ENCODE peak calls at places on chromosomes 6 and 20, in eight cellular contexts. One of them, this sample, is unnamed.

GRCh38 chr6:26172496-26172958 is 85.3 kb downstream of the HFE start:
- DNase-seq in suprapubic skin: no peak
- DNase-seq in uterus: no peak
- DNase-seq in ovary: no peak
- DNase-seq in A549: no peak
- DNase-seq in adrenal gland: peak; percentile 50
- DNase-seq in GM12878: no peak
- DNase-seq in IMR-90: peak; percentile 46
- DNase-seq in this sample: no peak

GRCh38 chr6:103017878-103018277 is 1624.4 kb downstream of the GRIK2 start:
- DNase-seq in suprapubic skin: no peak
- DNase-seq in uterus: no peak
- DNase-seq in ovary: no peak
- DNase-seq in A549: no peak
- DNase-seq in adrenal gland: no peak
- DNase-seq in GM12878: no peak
- DNase-seq in IMR-90: no peak
- DNase-seq in this sample: no peak

GRCh38 chr20:37882961-37883712 is 19.8 kb upstream of the VSTM2L start:
- DNase-seq in suprapubic skin: no peak
- DNase-seq in uterus: no peak
- DNase-seq in ovary: no peak
- DNase-seq in A549: no peak
- DNase-seq in adrenal gland: no peak
- DNase-seq in GM12878: no peak
- DNase-seq in IMR-90: no peak
- DNase-seq in this sample: no peak

GRCh38 chr6:156396068-156396771 is 381.0 kb upstream of the ARID1B start:
- DNase-seq in suprapubic skin: no peak
- DNase-seq in uterus: no peak
- DNase-seq in ovary: no peak
- DNase-seq in A549: no peak
- DNase-seq in adrenal gland: no peak
- DNase-seq in GM12878: peak; percentile 63
- DNase-seq in IMR-90: no peak
- DNase-seq in this sample: no peak

GRCh38 chr20:50187403-50188051 is 3.1 kb upstream of the CEBPB start:
- DNase-seq in suprapubic skin: no peak
- DNase-seq in uterus: peak; percentile 59
- DNase-seq in ovary: peak; percentile 68
- DNase-seq in A549: peak; percentile 88
- DNase-seq in adrenal gland: peak; percentile 67
- DNase-seq in GM12878: no peak
- DNase-seq in IMR-90: peak; percentile 59
- DNase-seq in this sample: peak; percentile 63

GRCh38 chr6:159761135-159761872 is 541 bp upstream of the ACAT2 start:
- DNase-seq in suprapubic skin: peak; percentile 74
- DNase-seq in uterus: peak; percentile 42
- DNase-seq in ovary: peak; percentile 27
- DNase-seq in A549: no peak
- DNase-seq in adrenal gland: peak; percentile 39
- DNase-seq in GM12878: no peak
- DNase-seq in IMR-90: no peak
- DNase-seq in this sample: no peak

GRCh38 chr6:6676910-6677441 is 88.5 kb downstream of the LY86 start:
- DNase-seq in suprapubic skin: peak; percentile 88
- DNase-seq in uterus: peak; percentile 80
- DNase-seq in ovary: peak; percentile 59
- DNase-seq in A549: peak; percentile 68
- DNase-seq in adrenal gland: peak; percentile 89
- DNase-seq in GM12878: peak; percentile 66
- DNase-seq in IMR-90: peak; percentile 69
- DNase-seq in this sample: peak; percentile 50

GRCh38 chr6:88298446-88298845 is 132.3 kb upstream of the CNR1 start:
- DNase-seq in suprapubic skin: no peak
- DNase-seq in uterus: no peak
- DNase-seq in ovary: no peak
- DNase-seq in A549: no peak
- DNase-seq in adrenal gland: no peak
- DNase-seq in GM12878: no peak
- DNase-seq in IMR-90: no peak
- DNase-seq in this sample: no peak

GRCh38 chr6:71412559-71412958 is 123.9 kb downstream of the OGFRL1 start:
- DNase-seq in suprapubic skin: no peak
- DNase-seq in uterus: no peak
- DNase-seq in ovary: no peak
- DNase-seq in A549: no peak
- DNase-seq in adrenal gland: no peak
- DNase-seq in GM12878: no peak
- DNase-seq in IMR-90: peak; percentile 51
- DNase-seq in this sample: peak; percentile 82

GRCh38 chr20:59765599-59766177 is 161.3 kb downstream of the PHACTR3 start:
- DNase-seq in suprapubic skin: no peak
- DNase-seq in uterus: no peak
- DNase-seq in ovary: no peak
- DNase-seq in A549: no peak
- DNase-seq in adrenal gland: peak; percentile 14
- DNase-seq in GM12878: no peak
- DNase-seq in IMR-90: no peak
- DNase-seq in this sample: no peak

GRCh38 chr6:44470106-44470446 is 82.6 kb downstream of the CDC5L start:
- DNase-seq in suprapubic skin: no peak
- DNase-seq in uterus: no peak
- DNase-seq in ovary: no peak
- DNase-seq in A549: no peak
- DNase-seq in adrenal gland: no peak
- DNase-seq in GM12878: no peak
- DNase-seq in IMR-90: no peak
- DNase-seq in this sample: no peak

GRCh38 chr6:36127462-36128016 is 2.8 kb upstream of the MAPK13 start:
- DNase-seq in suprapubic skin: peak; percentile 64
- DNase-seq in uterus: no peak
- DNase-seq in ovary: no peak
- DNase-seq in A549: peak; percentile 62
- DNase-seq in adrenal gland: peak; percentile 94
- DNase-seq in GM12878: no peak
- DNase-seq in IMR-90: peak; percentile 91
- DNase-seq in this sample: no peak

GRCh38 chr20:21156266-21156665 is 30.4 kb downstream of the KIZ start:
- DNase-seq in suprapubic skin: no peak
- DNase-seq in uterus: no peak
- DNase-seq in ovary: no peak
- DNase-seq in A549: no peak
- DNase-seq in adrenal gland: no peak
- DNase-seq in GM12878: no peak
- DNase-seq in IMR-90: peak; percentile 77
- DNase-seq in this sample: no peak

GRCh38 chr6:167118839-167119238 is 4.1 kb upstream of the CCR6 start:
- DNase-seq in suprapubic skin: no peak
- DNase-seq in uterus: no peak
- DNase-seq in ovary: no peak
- DNase-seq in A549: no peak
- DNase-seq in adrenal gland: no peak
- DNase-seq in GM12878: no peak
- DNase-seq in IMR-90: no peak
- DNase-seq in this sample: no peak

GRCh38 chr6:28401172-28401571 is 1.6 kb upstream of the ZSCAN12 start:
- DNase-seq in suprapubic skin: no peak
- DNase-seq in uterus: no peak
- DNase-seq in ovary: no peak
- DNase-seq in A549: no peak
- DNase-seq in adrenal gland: no peak
- DNase-seq in GM12878: no peak
- DNase-seq in IMR-90: peak; percentile 42
- DNase-seq in this sample: no peak

GRCh38 chr6:28395918-28396317 is 3.6 kb downstream of the ZSCAN12 start:
- DNase-seq in suprapubic skin: no peak
- DNase-seq in uterus: no peak
- DNase-seq in ovary: no peak
- DNase-seq in A549: no peak
- DNase-seq in adrenal gland: no peak
- DNase-seq in GM12878: no peak
- DNase-seq in IMR-90: no peak
- DNase-seq in this sample: no peak

GRCh38 chr6:28402197-28402596 is 2.6 kb upstream of the ZSCAN12 start:
- DNase-seq in suprapubic skin: no peak
- DNase-seq in uterus: no peak
- DNase-seq in ovary: no peak
- DNase-seq in A549: no peak
- DNase-seq in adrenal gland: no peak
- DNase-seq in GM12878: no peak
- DNase-seq in IMR-90: no peak
- DNase-seq in this sample: no peak

GRCh38 chr6:28400122-28400451 is 540 bp upstream of the ZSCAN12 start:
- DNase-seq in suprapubic skin: no peak
- DNase-seq in uterus: no peak
- DNase-seq in ovary: no peak
- DNase-seq in A549: no peak
- DNase-seq in adrenal gland: no peak
- DNase-seq in GM12878: no peak
- DNase-seq in IMR-90: no peak
- DNase-seq in this sample: no peak

DNA sequence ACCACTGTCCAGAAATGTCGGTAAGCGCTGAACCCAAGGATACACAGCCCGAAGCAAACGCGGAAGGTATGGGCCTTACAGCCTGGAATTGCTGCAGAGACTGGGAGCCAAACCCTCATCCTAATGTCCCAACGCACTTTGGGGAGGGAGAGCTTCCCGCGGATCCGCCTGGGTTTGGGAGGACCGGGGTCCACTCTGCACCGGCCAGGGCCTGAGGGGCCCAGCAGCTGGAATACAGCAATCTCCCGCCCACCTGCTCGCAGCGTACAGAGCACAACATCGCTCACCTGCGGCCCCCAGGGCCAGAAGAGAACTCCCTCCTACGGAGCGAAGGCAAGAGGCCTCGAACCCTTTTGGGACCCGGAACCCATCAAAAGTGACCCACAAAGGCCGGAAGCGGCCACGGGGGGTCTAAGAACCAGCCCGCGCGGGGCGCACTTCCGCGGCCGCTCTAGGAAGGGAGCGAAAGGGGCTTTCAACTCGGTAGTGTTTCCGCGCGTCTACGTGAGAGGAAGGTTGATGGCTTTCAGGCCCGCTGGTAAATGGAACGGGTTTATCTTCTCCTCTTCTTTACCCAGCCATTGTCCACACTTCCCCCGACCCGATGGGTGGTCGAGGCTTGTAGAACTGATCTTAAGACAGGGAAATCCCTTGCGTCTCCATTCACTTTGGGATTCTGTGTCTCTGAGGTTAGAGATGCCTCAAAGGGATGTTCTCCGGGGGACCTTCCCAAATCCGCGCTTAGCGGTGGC is at the start of gene ZSCAN12:
- DNase-seq in suprapubic skin: peak; percentile 85
- DNase-seq in uterus: peak; percentile 84
- DNase-seq in ovary: peak; percentile 76
- DNase-seq in A549: peak; percentile 91
- DNase-seq in adrenal gland: peak; percentile 78
- DNase-seq in GM12878: peak; percentile 61
- DNase-seq in IMR-90: peak; percentile 89
- DNase-seq in this sample: peak; percentile 50
- TF ChIP-seq POLR2A in suprapubic skin: no peak
- TF ChIP-seq POLR2A in uterus: no peak
- TF ChIP-seq POLR2A in ovary: no peak
- TF ChIP-seq POLR2A in A549: peak; percentile 31
- TF ChIP-seq POLR2A in adrenal gland: no peak
- TF ChIP-seq POLR2A in GM12878: peak; percentile 87
- TF ChIP-seq POLR2A in IMR-90: peak; percentile 76
- TF ChIP-seq POLR2A in this sample: no peak

GRCh38 chr6:135013211-135013610 is 41.4 kb downstream of the HBS1L start:
- DNase-seq in suprapubic skin: no peak
- DNase-seq in uterus: no peak
- DNase-seq in ovary: no peak
- DNase-seq in A549: no peak
- DNase-seq in adrenal gland: no peak
- DNase-seq in GM12878: no peak
- DNase-seq in IMR-90: no peak
- DNase-seq in this sample: no peak
- H3K4me3 ChIP-seq in suprapubic skin: no peak overlapping the region
- H3K4me3 ChIP-seq in uterus: no peak overlapping the region
- H3K4me3 ChIP-seq in ovary: no peak overlapping the region
- H3K4me3 ChIP-seq in A549: no peak overlapping the region
- H3K4me3 ChIP-seq in adrenal gland: no peak overlapping the region
- H3K4me3 ChIP-seq in GM12878: no peak overlapping the region
- H3K4me3 ChIP-seq in IMR-90: no peak overlapping the region
- H3K4me3 ChIP-seq in this sample: no peak overlapping the region

GRCh38 chr20:19078448-19079373 is 133.7 kb upstream of the SLC24A3 start:
- DNase-seq in suprapubic skin: no peak
- DNase-seq in uterus: no peak
- DNase-seq in ovary: no peak
- DNase-seq in A549: no peak
- DNase-seq in adrenal gland: no peak
- DNase-seq in GM12878: no peak
- DNase-seq in IMR-90: no peak
- DNase-seq in this sample: no peak
- H3K9me3 ChIP-seq in suprapubic skin: no peaks in the 10 kb centered on the region
- H3K9me3 ChIP-seq in uterus: no peaks in the 10 kb centered on the region
- H3K9me3 ChIP-seq in ovary: no peaks in the 10 kb centered on the region
- H3K9me3 ChIP-seq in A549: no peaks in the 10 kb centered on the region
- H3K9me3 ChIP-seq in adrenal gland: no peaks in the 10 kb centered on the region
- H3K9me3 ChIP-seq in GM12878: no peaks in the 10 kb centered on the region
- H3K9me3 ChIP-seq in IMR-90: peaks cover 12% of the 10 kb centered on the region
- H3K9me3 ChIP-seq in this sample: no peaks in the 10 kb centered on the region

GRCh38 chr6:4021133-4021861 is 57.6 kb downstream of the FAM217A start:
- DNase-seq in suprapubic skin: peak; percentile 97
- DNase-seq in uterus: peak; percentile 92
- DNase-seq in ovary: peak; percentile 91
- DNase-seq in A549: peak; percentile 96
- DNase-seq in adrenal gland: peak; percentile 96
- DNase-seq in GM12878: peak; percentile 83
- DNase-seq in IMR-90: peak; percentile 96
- DNase-seq in this sample: peak; percentile 96
- TF ChIP-seq POLR2A in suprapubic skin: no peak
- TF ChIP-seq POLR2A in uterus: peak; percentile 68
- TF ChIP-seq POLR2A in ovary: peak; percentile 81
- TF ChIP-seq POLR2A in A549: peak; percentile 55
- TF ChIP-seq POLR2A in adrenal gland: peak; percentile 70
- TF ChIP-seq POLR2A in GM12878: peak; percentile 87
- TF ChIP-seq POLR2A in IMR-90: peak; percentile 86
- TF ChIP-seq POLR2A in this sample: peak; percentile 84

GRCh38 chr6:86203044-86203443 is 560.4 kb upstream of the SYNCRIP start:
- DNase-seq in suprapubic skin: no peak
- DNase-seq in uterus: no peak
- DNase-seq in ovary: no peak
- DNase-seq in A549: no peak
- DNase-seq in adrenal gland: no peak
- DNase-seq in GM12878: no peak
- DNase-seq in IMR-90: no peak
- DNase-seq in this sample: no peak
- H3K4me3 ChIP-seq in suprapubic skin: no peak overlapping the region
- H3K4me3 ChIP-seq in uterus: no peak overlapping the region
- H3K4me3 ChIP-seq in ovary: no peak overlapping the region
- H3K4me3 ChIP-seq in A549: no peak overlapping the region
- H3K4me3 ChIP-seq in adrenal gland: no peak overlapping the region
- H3K4me3 ChIP-seq in GM12878: no peak overlapping the region
- H3K4me3 ChIP-seq in IMR-90: no peak overlapping the region
- H3K4me3 ChIP-seq in this sample: no peak overlapping the region

GRCh38 chr20:24855848-24856247 is 93.2 kb upstream of the CST7 start:
- DNase-seq in suprapubic skin: no peak
- DNase-seq in uterus: no peak
- DNase-seq in ovary: no peak
- DNase-seq in A549: no peak
- DNase-seq in adrenal gland: no peak
- DNase-seq in GM12878: no peak
- DNase-seq in IMR-90: no peak
- DNase-seq in this sample: no peak
- H3K9me3 ChIP-seq in suprapubic skin: peaks cover 7% of the 10 kb centered on the region
- H3K9me3 ChIP-seq in uterus: no peaks in the 10 kb centered on the region
- H3K9me3 ChIP-seq in ovary: no peaks in the 10 kb centered on the region
- H3K9me3 ChIP-seq in A549: peaks cover 31% of the 10 kb centered on the region
- H3K9me3 ChIP-seq in adrenal gland: no peaks in the 10 kb centered on the region
- H3K9me3 ChIP-seq in GM12878: peaks cover 10% of the 10 kb centered on the region
- H3K9me3 ChIP-seq in IMR-90: peaks cover 9% of the 10 kb centered on the region
- H3K9me3 ChIP-seq in this sample: peaks cover 4% of the 10 kb centered on the region

This sample was measured in gastrocnemius medialis.